ENCODE peak calls at places on chromosome 1, in eight cellular contexts. X is T-cell, Z is GM12878, T is HFF-Myc, D is uterus, B is bronchial epithelial cell, P is left colon, I is H9. L is an unnamed sample.

GRCh38 chr1:205545001-205545919 is 40.8 kb downstream of the CDK18 start:
- DNase-seq in I (peak; percentile 32), D (no peak), T (no peak), B (no peak), Z (no peak), P (no peak), X (no peak), L (no peak)

GRCh38 chr1:229159668-229160544 is 111.0 kb upstream of the RAB4A start:
- DNase-seq in B (no peak), X (no peak), T (peak; percentile 20), I (no peak), D (no peak), P (no peak), Z (no peak), L (no peak)

GRCh38 chr1:168821434-168821833 is 92.4 kb upstream of the DPT start:
- DNase-seq in T (no peak), I (no peak), D (no peak), X (no peak), P (no peak), B (no peak), Z (no peak), L (no peak)

GRCh38 chr1:239084459-239085080 is 301.8 kb upstream of the CHRM3 start:
- DNase-seq in Z (no peak), I (no peak), X (no peak), P (no peak), B (no peak), T (no peak), D (no peak), L (no peak)

GRCh38 chr1:185213086-185213485 is 56.1 kb downstream of the SWT1 start:
- DNase-seq in X (no peak), T (no peak), P (no peak), B (no peak), D (no peak), I (no peak), Z (no peak), L (no peak)

GRCh38 chr1:118101445-118101844 is 83.6 kb downstream of the SPAG17 start:
- DNase-seq in T (no peak), I (no peak), X (no peak), B (no peak), Z (no peak), P (no peak), D (no peak), L (peak; percentile 41)

GRCh38 chr1:162218975-162219374 is 149.5 kb downstream of the NOS1AP start:
- DNase-seq in B (peak; percentile 33), P (no peak), X (no peak), Z (no peak), I (no peak), T (no peak), D (no peak), L (no peak)

GRCh38 chr1:32200226-32201010 is at the start of gene CCDC28B:
- DNase-seq in I (peak; percentile 86), B (peak; percentile 42), T (no peak), X (peak; percentile 42), D (peak; percentile 77), P (peak; percentile 49), Z (peak; percentile 34), L (peak; percentile 56)

GRCh38 chr1:24385160-24385939 is 28.2 kb downstream of the STPG1 start:
- DNase-seq in P (no peak), X (peak; percentile 26), B (peak; percentile 67), Z (no peak), D (no peak), T (no peak), I (peak; percentile 74), L (peak; percentile 16)

GRCh38 chr1:224300346-224300745 is 29.6 kb downstream of the NVL start:
- DNase-seq in T (peak; percentile 58), X (no peak), I (no peak), B (peak; percentile 89), P (no peak), D (no peak), Z (no peak), L (peak; percentile 9)

GRCh38 chr1:46455951-46456350 is 33.7 kb upstream of the DMBX1 start:
- DNase-seq in X (no peak), Z (no peak), D (no peak), B (no peak), I (no peak), T (no peak), P (no peak), L (no peak)